ENCODE peak calls at places on chromosomes 6 and 20, in six cellular contexts. One of them, this sample, is unnamed.

GRCh38 chr20:53130819-53131218 is 158.7 kb downstream of the TSHZ2 start:
- DNase-seq in cardiac muscle cell: no peak
- DNase-seq in HepG2: no peak
- DNase-seq in neural crest cell: no peak
- DNase-seq in Peyer's patch: no peak
- DNase-seq in SK-N-SH: no peak
- DNase-seq in this sample: no peak

GRCh38 chr20:815914-816606 is 17.5 kb upstream of the FAM110A start:
- DNase-seq in cardiac muscle cell: peak; percentile 78
- DNase-seq in HepG2: peak; percentile 70
- DNase-seq in Peyer's patch: peak; percentile 72
- DNase-seq in neural crest cell: peak; percentile 67
- DNase-seq in SK-N-SH: peak; percentile 76
- DNase-seq in this sample: no peak

GRCh38 chr6:137903933-137904821 is 37.1 kb downstream of the TNFAIP3 start:
- DNase-seq in Peyer's patch: no peak
- DNase-seq in HepG2: peak; percentile 30
- DNase-seq in neural crest cell: no peak
- DNase-seq in cardiac muscle cell: no peak
- DNase-seq in SK-N-SH: no peak
- DNase-seq in this sample: no peak

GRCh38 chr6:44291841-44292240 is 21.3 kb downstream of the AARS2 start:
- DNase-seq in Peyer's patch: no peak
- DNase-seq in SK-N-SH: no peak
- DNase-seq in HepG2: no peak
- DNase-seq in cardiac muscle cell: no peak
- DNase-seq in neural crest cell: no peak
- DNase-seq in this sample: no peak

GRCh38 chr6:97658090-97658489 is 375.1 kb upstream of the MMS22L start:
- DNase-seq in SK-N-SH: no peak
- DNase-seq in neural crest cell: no peak
- DNase-seq in Peyer's patch: no peak
- DNase-seq in HepG2: no peak
- DNase-seq in cardiac muscle cell: no peak
- DNase-seq in this sample: no peak

GRCh38 chr20:57289401-57290177 is 23.1 kb upstream of the BMP7 start:
- DNase-seq in neural crest cell: no peak
- DNase-seq in SK-N-SH: no peak
- DNase-seq in cardiac muscle cell: no peak
- DNase-seq in HepG2: no peak
- DNase-seq in Peyer's patch: no peak
- DNase-seq in this sample: no peak

GRCh38 chr6:44300424-44300823 is 12.7 kb downstream of the AARS2 start:
- DNase-seq in cardiac muscle cell: no peak
- DNase-seq in SK-N-SH: no peak
- DNase-seq in HepG2: no peak
- DNase-seq in neural crest cell: no peak
- DNase-seq in Peyer's patch: no peak
- DNase-seq in this sample: no peak

GRCh38 chr20:37598101-37598530 is 70.4 kb upstream of the BLCAP start:
- DNase-seq in cardiac muscle cell: peak; percentile 62
- DNase-seq in SK-N-SH: peak; percentile 76
- DNase-seq in HepG2: no peak
- DNase-seq in neural crest cell: peak; percentile 34
- DNase-seq in Peyer's patch: no peak
- DNase-seq in this sample: no peak

GRCh38 chr6:11202513-11203305 is 29.8 kb downstream of the NEDD9 start:
- DNase-seq in Peyer's patch: no peak
- DNase-seq in HepG2: peak; percentile 100
- DNase-seq in SK-N-SH: no peak
- DNase-seq in cardiac muscle cell: no peak
- DNase-seq in neural crest cell: peak; percentile 54
- DNase-seq in this sample: no peak

GRCh38 chr6:14550817-14551216 is 433.2 kb downstream of the CD83 start:
- DNase-seq in Peyer's patch: no peak
- DNase-seq in HepG2: no peak
- DNase-seq in neural crest cell: no peak
- DNase-seq in cardiac muscle cell: no peak
- DNase-seq in SK-N-SH: no peak
- DNase-seq in this sample: no peak

GRCh38 chr6:144262470-144263369 is 22.4 kb upstream of the UTRN start:
- DNase-seq in HepG2: no peak
- DNase-seq in neural crest cell: no peak
- DNase-seq in SK-N-SH: no peak
- DNase-seq in Peyer's patch: no peak
- DNase-seq in cardiac muscle cell: no peak
- DNase-seq in this sample: no peak

GRCh38 chr20:62429455-62430310 is 2.3 kb upstream of the RBBP8NL start:
- DNase-seq in SK-N-SH: no peak
- DNase-seq in cardiac muscle cell: no peak
- DNase-seq in Peyer's patch: no peak
- DNase-seq in HepG2: no peak
- DNase-seq in neural crest cell: no peak
- DNase-seq in this sample: no peak

GRCh38 chr6:151091571-151091970 is 148.2 kb upstream of the AKAP12 start:
- DNase-seq in cardiac muscle cell: no peak
- DNase-seq in neural crest cell: no peak
- DNase-seq in Peyer's patch: no peak
- DNase-seq in SK-N-SH: no peak
- DNase-seq in HepG2: no peak
- DNase-seq in this sample: no peak

GRCh38 chr6:151084275-151084674 is 155.5 kb upstream of the AKAP12 start:
- DNase-seq in SK-N-SH: no peak
- DNase-seq in Peyer's patch: no peak
- DNase-seq in neural crest cell: no peak
- DNase-seq in cardiac muscle cell: no peak
- DNase-seq in HepG2: no peak
- DNase-seq in this sample: no peak

GRCh38 chr6:151088599-151088935 is 151.2 kb upstream of the AKAP12 start:
- DNase-seq in SK-N-SH: no peak
- DNase-seq in cardiac muscle cell: no peak
- DNase-seq in neural crest cell: no peak
- DNase-seq in HepG2: no peak
- DNase-seq in Peyer's patch: no peak
- DNase-seq in this sample: no peak

GRCh38 chr6:151089916-151090443 is 149.8 kb upstream of the AKAP12 start:
- DNase-seq in Peyer's patch: no peak
- DNase-seq in HepG2: no peak
- DNase-seq in SK-N-SH: no peak
- DNase-seq in neural crest cell: no peak
- DNase-seq in cardiac muscle cell: no peak
- DNase-seq in this sample: no peak

GRCh38 chr6:151087861-151088598 is 151.7 kb upstream of the AKAP12 start:
- DNase-seq in Peyer's patch: no peak
- DNase-seq in neural crest cell: no peak
- DNase-seq in HepG2: peak; percentile 21
- DNase-seq in cardiac muscle cell: peak; percentile 57
- DNase-seq in SK-N-SH: no peak
- DNase-seq in this sample: no peak
- TF ChIP-seq CTCF in Peyer's patch: no peak
- TF ChIP-seq CTCF in neural crest cell: no peak
- TF ChIP-seq CTCF in HepG2: peak; percentile 43
- TF ChIP-seq CTCF in cardiac muscle cell: no peak
- TF ChIP-seq CTCF in SK-N-SH: no peak
- TF ChIP-seq CTCF in this sample: no peak

GRCh38 chr6:12637960-12638641 is 78.5 kb upstream of the PHACTR1 start:
- DNase-seq in cardiac muscle cell: peak; percentile 64
- DNase-seq in HepG2: peak; percentile 48
- DNase-seq in neural crest cell: peak; percentile 56
- DNase-seq in Peyer's patch: peak; percentile 58
- DNase-seq in SK-N-SH: peak; percentile 42
- DNase-seq in this sample: no peak

GRCh38 chr6:12640438-12640837 is 76.1 kb upstream of the PHACTR1 start:
- DNase-seq in cardiac muscle cell: no peak
- DNase-seq in Peyer's patch: no peak
- DNase-seq in HepG2: no peak
- DNase-seq in SK-N-SH: no peak
- DNase-seq in neural crest cell: no peak
- DNase-seq in this sample: no peak

GRCh38 chr6:12635375-12635774 is 81.2 kb upstream of the PHACTR1 start:
- DNase-seq in cardiac muscle cell: no peak
- DNase-seq in SK-N-SH: no peak
- DNase-seq in neural crest cell: no peak
- DNase-seq in Peyer's patch: no peak
- DNase-seq in HepG2: no peak
- DNase-seq in this sample: no peak

GRCh38 chr6:12635813-12636212 is 80.8 kb upstream of the PHACTR1 start:
- DNase-seq in cardiac muscle cell: peak; percentile 53
- DNase-seq in SK-N-SH: no peak
- DNase-seq in HepG2: no peak
- DNase-seq in neural crest cell: no peak
- DNase-seq in Peyer's patch: no peak
- DNase-seq in this sample: no peak

DNA sequence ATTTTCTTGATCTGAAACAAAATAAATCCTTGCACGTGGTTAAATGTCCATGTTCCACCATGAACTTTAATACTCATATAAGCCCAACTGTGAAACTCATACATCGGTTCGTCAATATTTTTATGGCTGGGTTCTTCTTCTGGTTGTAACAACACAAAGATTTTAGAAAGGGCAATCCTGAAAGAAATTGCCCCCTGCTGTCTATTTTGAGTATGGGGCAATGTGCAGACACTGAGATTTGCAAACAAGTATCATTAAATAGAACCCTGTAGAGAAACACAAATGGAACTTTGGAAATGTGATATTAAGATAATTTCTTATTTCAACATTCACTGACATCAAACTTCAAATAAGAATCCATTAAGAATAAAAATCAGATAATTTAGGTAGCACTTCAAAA is 80.2 kb upstream of the PHACTR1 start:
- DNase-seq in neural crest cell: no peak
- DNase-seq in SK-N-SH: no peak
- DNase-seq in HepG2: no peak
- DNase-seq in Peyer's patch: no peak
- DNase-seq in cardiac muscle cell: no peak
- DNase-seq in this sample: no peak
- TF ChIP-seq CTCF in neural crest cell: peak; percentile 48
- TF ChIP-seq CTCF in SK-N-SH: peak; percentile 22
- TF ChIP-seq CTCF in HepG2: no peak
- TF ChIP-seq CTCF in Peyer's patch: no peak
- TF ChIP-seq CTCF in cardiac muscle cell: peak; percentile 22
- TF ChIP-seq CTCF in this sample: peak; percentile 19

GRCh38 chr6:36984581-36985383 is 1.2 kb downstream of the MTCH1 start:
- DNase-seq in Peyer's patch: no peak
- DNase-seq in neural crest cell: peak; percentile 39
- DNase-seq in SK-N-SH: peak; percentile 73
- DNase-seq in HepG2: no peak
- DNase-seq in cardiac muscle cell: peak; percentile 54
- DNase-seq in this sample: no peak

GRCh38 chr6:36986704-36987047 is 680 bp upstream of the MTCH1 start:
- DNase-seq in cardiac muscle cell: no peak
- DNase-seq in HepG2: no peak
- DNase-seq in Peyer's patch: no peak
- DNase-seq in SK-N-SH: no peak
- DNase-seq in neural crest cell: no peak
- DNase-seq in this sample: no peak

GRCh38 chr6:36983538-36983937 is 2.5 kb downstream of the MTCH1 start:
- DNase-seq in Peyer's patch: no peak
- DNase-seq in cardiac muscle cell: no peak
- DNase-seq in HepG2: no peak
- DNase-seq in SK-N-SH: no peak
- DNase-seq in neural crest cell: no peak
- DNase-seq in this sample: no peak

GRCh38 chr6:36985384-36985962 is 523 bp downstream of the MTCH1 start:
- DNase-seq in neural crest cell: no peak
- DNase-seq in Peyer's patch: no peak
- DNase-seq in HepG2: no peak
- DNase-seq in SK-N-SH: no peak
- DNase-seq in cardiac muscle cell: no peak
- DNase-seq in this sample: no peak

DNA sequence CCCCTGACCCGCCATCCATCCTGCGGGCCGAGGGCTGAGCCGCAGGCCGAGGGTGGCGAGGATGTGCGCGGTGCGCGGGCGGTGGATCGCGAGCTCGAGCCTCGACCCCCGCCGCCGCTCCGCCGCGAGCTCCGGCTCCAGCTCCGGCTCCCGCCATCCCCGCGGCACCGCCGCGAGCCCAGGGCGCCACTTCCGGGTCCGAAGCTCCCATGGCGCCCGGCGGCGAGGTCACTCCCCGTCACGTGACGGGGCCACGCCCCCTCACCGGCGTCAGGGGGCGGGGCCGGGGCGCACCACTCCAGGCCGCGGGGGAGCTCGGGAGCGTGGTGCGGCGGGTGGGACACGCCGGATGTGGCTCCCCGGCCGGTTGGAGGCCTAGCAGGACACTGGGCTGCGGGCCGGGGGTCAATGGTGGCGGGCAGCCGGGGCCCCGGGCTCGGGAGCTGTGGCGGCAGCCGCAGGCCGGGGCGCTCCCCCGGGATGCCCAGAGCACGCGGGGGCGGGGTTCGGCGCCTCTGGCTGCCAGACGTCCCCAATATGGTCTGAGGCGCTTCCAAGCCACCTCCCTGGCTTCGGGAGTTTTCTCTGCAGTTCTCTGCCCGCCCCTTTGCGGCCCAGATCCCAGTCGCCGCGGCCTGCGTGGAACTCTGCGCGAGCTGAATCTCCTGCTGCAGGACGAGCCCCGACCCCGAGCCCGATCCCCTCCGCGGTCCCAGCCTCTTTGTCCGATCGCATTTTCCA is at the start of gene MTCH1:
- DNase-seq in cardiac muscle cell: peak; percentile 93
- DNase-seq in neural crest cell: peak; percentile 83
- DNase-seq in Peyer's patch: peak; percentile 94
- DNase-seq in SK-N-SH: peak; percentile 98
- DNase-seq in HepG2: peak; percentile 81
- DNase-seq in this sample: peak; percentile 97
- TF ChIP-seq CTCF in cardiac muscle cell: no peak
- TF ChIP-seq CTCF in neural crest cell: no peak
- TF ChIP-seq CTCF in Peyer's patch: no peak
- TF ChIP-seq CTCF in SK-N-SH: no peak
- TF ChIP-seq CTCF in HepG2: no peak
- TF ChIP-seq CTCF in this sample: no peak

GRCh38 chr6:63813531-63813930 is 177.9 kb downstream of the PHF3 start:
- DNase-seq in cardiac muscle cell: no peak
- DNase-seq in SK-N-SH: peak; percentile 7
- DNase-seq in neural crest cell: no peak
- DNase-seq in HepG2: no peak
- DNase-seq in Peyer's patch: no peak
- DNase-seq in this sample: no peak
- TF ChIP-seq CTCF in cardiac muscle cell: peak; percentile 18
- TF ChIP-seq CTCF in SK-N-SH: no peak
- TF ChIP-seq CTCF in neural crest cell: no peak
- TF ChIP-seq CTCF in HepG2: peak; percentile 16
- TF ChIP-seq CTCF in Peyer's patch: no peak
- TF ChIP-seq CTCF in this sample: no peak

This sample was measured in osteocyte.